ENCODE peak calls at places on chromosomes 4 and X, in five cellular contexts. V is CD4-positive, alpha-beta memory T cell; D is cardiac fibroblast; Q is mucosa of descending colon; W is heart left ventricle. T is an unnamed sample.

GRCh38 chr4:152083348-152083747 is 322.5 kb upstream of the GATB start:
- DNase-seq in Q (no peak), D (no peak), V (no peak), W (no peak), T (peak)

GRCh38 chr4:114272226-114272625 is 292.8 kb upstream of the ARSJ start:
- DNase-seq in V (no peak), Q (no peak), W (no peak), D (peak), T (peak)

GRCh38 chrX:32041181-32041580 is 969.3 kb upstream of the FTHL17 start:
- DNase-seq in Q (no peak), W (no peak), D (no peak), V (no peak), T (no peak)

GRCh38 chr4:20151436-20151835 is 100.3 kb upstream of the SLIT2 start:
- DNase-seq in V (no peak), Q (no peak), W (no peak), D (peak), T (no peak)

GRCh38 chr4:181877329-181877848 is 365.8 kb upstream of the TENM3 start:
- DNase-seq in W (no peak), Q (no peak), V (no peak), D (peak), T (no peak)

GRCh38 chrX:44996282-44996681 is 123.3 kb downstream of the KDM6A start:
- DNase-seq in W (no peak), D (no peak), Q (no peak), V (no peak), T (no peak)

GRCh38 chr4:55378617-55379467 is 16.9 kb upstream of the TMEM165 start:
- DNase-seq in D (no peak), V (no peak), Q (no peak), W (no peak), T (no peak)

GRCh38 chrX:120499301-120500097 is 30.4 kb upstream of the LAMP2 start:
- DNase-seq in Q (no peak), D (peak), V (no peak), W (no peak), T (no peak)

GRCh38 chr4:21451032-21451431 is 497.5 kb downstream of the KCNIP4 start:
- DNase-seq in W (no peak), D (peak), Q (no peak), V (no peak), T (peak)

GRCh38 chrX:84156831-84157230 is 31.2 kb downstream of the RPS6KA6 start:
- DNase-seq in D (no peak), W (no peak), Q (no peak), V (no peak), T (no peak)

GRCh38 chr4:77818667-77819408 is at the start of gene CNOT6L:
- DNase-seq in Q (peak), W (peak), V (peak), D (peak), T (no peak)

GRCh38 chr4:122783301-122784215 is 43.1 kb upstream of the FGF2 start:
- DNase-seq in W (peak), Q (no peak), D (peak), V (no peak), T (peak)

GRCh38 chrX:43269201-43269600 is 386.9 kb upstream of the MAOA start:
- DNase-seq in V (no peak), D (peak), W (no peak), Q (no peak), T (no peak)

GRCh38 chr4:33649015-33649414 is 2595.3 kb downstream of the ARAP2 start:
- DNase-seq in W (no peak), V (no peak), D (peak), Q (no peak), T (no peak)

GRCh38 chrX:10722804-10723364 is 102.5 kb upstream of the MID1 start:
- DNase-seq in V (no peak), W (peak), Q (no peak), D (peak), T (no peak)

GRCh38 chr4:165288639-165289428 is 38.6 kb upstream of the MSMO1 start:
- DNase-seq in D (peak), Q (no peak), W (no peak), V (no peak), T (no peak)

GRCh38 chr4:158850800-158851644 is 82.2 kb downstream of the FNIP2 start:
- DNase-seq in D (peak), Q (no peak), W (no peak), V (no peak), T (no peak)

GRCh38 chr4:182808673-182809416 is 108.3 kb downstream of the DCTD start:
- DNase-seq in D (no peak), Q (no peak), V (peak), W (no peak), T (no peak)

GRCh38 chr4:173503330-173504180 is 26.5 kb downstream of the HAND2 start:
- DNase-seq in W (no peak), Q (no peak), V (no peak), D (no peak), T (no peak)

GRCh38 chrX:53089224-53089842 is 4.6 kb upstream of the KANTR start:
- DNase-seq in Q (no peak), V (no peak), W (peak), D (peak), T (no peak)

GRCh38 chr4:26081795-26082498 is 167.9 kb downstream of the SMIM20 start:
- DNase-seq in V (no peak), D (peak), Q (no peak), W (no peak), T (no peak)

GRCh38 chr4:161991811-161992210 is 172.0 kb downstream of the FSTL5 start:
- DNase-seq in W (no peak), Q (no peak), D (no peak), V (no peak), T (no peak)

GRCh38 chrX:128929281-128930057 is 593.8 kb downstream of the SMARCA1 start:
- DNase-seq in W (no peak), V (no peak), Q (no peak), D (no peak), T (no peak)

GRCh38 chr4:163558539-163559044 is 64.1 kb downstream of the TMA16 start:
- DNase-seq in Q (no peak), W (no peak), D (no peak), V (no peak), T (no peak)

GRCh38 chr4:137393043-137393442 is 139.3 kb downstream of the PCDH18 start:
- DNase-seq in D (no peak), Q (no peak), W (peak), V (no peak), T (no peak)

GRCh38 chr4:48603366-48604003 is 113.4 kb downstream of the ZAR1 start:
- DNase-seq in D (no peak), V (no peak), W (no peak), Q (no peak), T (no peak)

GRCh38 chrX:131025336-131025735 is 32.8 kb upstream of the ARHGAP36 start:
- DNase-seq in Q (no peak), D (no peak), V (no peak), W (no peak), T (no peak)

GRCh38 chr4:153639556-153640475 is 44.3 kb upstream of the TLR2 start:
- DNase-seq in W (no peak), V (no peak), Q (no peak), D (no peak), T (no peak)

GRCh38 chr4:61373901-61374611 is 173.9 kb downstream of the ADGRL3 start:
- DNase-seq in D (peak), Q (no peak), W (no peak), V (no peak), T (peak)

GRCh38 chrX:18353931-18354368 is 538 bp downstream of the SCML2 start:
- DNase-seq in D (no peak), Q (peak), V (peak), W (no peak), T (no peak)

GRCh38 chrX:48684134-48684533 is 535 bp downstream of the WAS start:
- DNase-seq in V (no peak), D (no peak), W (no peak), Q (no peak), T (no peak)

GRCh38 chrX:48681539-48682183 is 1.9 kb upstream of the WAS start:
- DNase-seq in Q (no peak), V (no peak), W (no peak), D (no peak), T (no peak)

GRCh38 chrX:48685416-48685815 is 1.8 kb downstream of the WAS start:
- DNase-seq in Q (no peak), V (no peak), W (no peak), D (no peak), T (no peak)

GRCh38 chrX:48688531-48689142 is 5.0 kb downstream of the WAS start:
- DNase-seq in V (no peak), Q (no peak), D (no peak), W (no peak), T (no peak)

GRCh38 chrX:48683411-48683982 is at the start of gene WAS:
- DNase-seq in Q (no peak), D (no peak), W (no peak), V (peak), T (no peak)
- H3K4me3 ChIP-seq in Q (no peak), D (no peak), W (peak), V (peak), T (no peak)

DNA sequence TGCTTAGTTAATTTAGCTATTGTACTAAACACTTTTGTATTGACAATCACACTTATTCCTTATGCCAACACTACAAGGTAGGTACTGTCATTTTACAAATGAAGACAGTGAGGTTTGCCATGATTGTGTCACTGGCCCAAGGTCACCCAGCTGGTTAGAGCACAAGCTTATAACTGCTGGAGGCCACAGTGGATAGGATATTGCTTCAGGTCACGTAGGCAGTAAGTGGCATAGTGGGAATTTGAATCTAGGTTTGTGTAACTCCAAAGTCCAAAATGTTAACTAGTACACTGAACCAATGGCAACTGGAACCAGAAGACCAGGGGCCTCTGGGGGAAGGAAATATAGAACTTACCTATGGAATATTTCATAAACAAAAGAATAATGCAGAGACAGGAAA is 21.1 kb upstream of the PITX2 start:
- DNase-seq in Q (no peak), V (no peak), W (no peak), D (no peak), T (no peak)
- H3K4me3 ChIP-seq in Q (no peak), V (no peak), W (no peak), D (no peak), T (no peak)

GRCh38 chr4:37966044-37966443 is 5.8 kb downstream of the PTTG2 start:
- DNase-seq in V (no peak), D (no peak), Q (no peak), W (no peak), T (no peak)

GRCh38 chr4:37964734-37965457 is 4.7 kb downstream of the PTTG2 start:
- DNase-seq in W (no peak), Q (no peak), V (no peak), D (no peak), T (no peak)

GRCh38 chr4:37970702-37971101 is 10.5 kb downstream of the PTTG2 start:
- DNase-seq in D (peak), Q (peak), W (peak), V (peak), T (peak)

GRCh38 chr4:37968747-37969146 is 8.5 kb downstream of the PTTG2 start:
- DNase-seq in Q (no peak), D (no peak), W (no peak), V (no peak), T (no peak)

GRCh38 chr4:37967749-37968148 is 7.6 kb downstream of the PTTG2 start:
- DNase-seq in D (peak), V (no peak), W (no peak), Q (no peak), T (no peak)
- H3K4me3 ChIP-seq in D (no peak), V (no peak), W (no peak), Q (no peak), T (no peak)

GRCh38 chr4:82560853-82561744 is 689 bp downstream of the TMEM150C start:
- DNase-seq in W (peak), Q (peak), D (no peak), V (no peak), T (no peak)
- H3K4me3 ChIP-seq in W (peak), Q (peak), D (peak), V (no peak), T (peak)

GRCh38 chr4:100095729-100096595 is 94.3 kb downstream of the DDIT4L start:
- DNase-seq in D (peak), W (peak), V (peak), Q (peak), T (peak)
- H3K4me3 ChIP-seq in D (no peak), W (no peak), V (no peak), Q (no peak), T (no peak)

T was measured in epithelial cell of proximal tubule.